ENCODE peak calls at places on chromosomes 16 and 17, in ten cellular contexts. D, H, S, I, P, Q, L, F, E and M are unnamed samples.

GRCh38 chr16:50861926-50862325 is 120.0 kb downstream of the CYLD start:
- DNase-seq in H (no peak), L (no peak), I (no peak), Q (peak; percentile 46), E (no peak), F (no peak), D (no peak), P (no peak), S (no peak), M (no peak)

GRCh38 chr17:44581868-44582267 is 24.6 kb downstream of the FZD2 start:
- DNase-seq in S (no peak), Q (peak; percentile 19), P (no peak), H (no peak), L (no peak), I (no peak), F (no peak), D (no peak), E (no peak), M (peak; percentile 34)

GRCh38 chr16:70647461-70648359 is 1.4 kb downstream of the IL34 start:
- DNase-seq in D (no peak), Q (no peak), E (no peak), F (no peak), S (no peak), P (no peak), H (no peak), L (no peak), I (no peak), M (no peak)

GRCh38 chr16:55242667-55243066 is 81.3 kb upstream of the IRX6 start:
- DNase-seq in H (no peak), I (no peak), Q (no peak), E (no peak), P (no peak), D (no peak), F (no peak), S (no peak), L (no peak), M (no peak)

GRCh38 chr17:27384261-27384701 is 72.0 kb upstream of the KSR1 start:
- DNase-seq in S (peak; percentile 89), E (no peak), I (no peak), H (peak; percentile 82), L (peak; percentile 24), F (no peak), Q (no peak), P (peak; percentile 63), D (no peak), M (peak; percentile 99)

GRCh38 chr16:86395477-86395876 is 114.8 kb upstream of the FOXF1 start:
- DNase-seq in Q (no peak), E (no peak), L (no peak), S (no peak), D (no peak), F (no peak), H (no peak), I (no peak), P (no peak), M (no peak)

GRCh38 chr17:77810536-77810935 is 148.0 kb upstream of the TNRC6C start:
- DNase-seq in Q (no peak), L (peak; percentile 26), E (no peak), H (peak; percentile 36), P (no peak), S (peak; percentile 88), F (no peak), I (no peak), D (peak; percentile 6), M (peak; percentile 52)

GRCh38 chr17:34252138-34252889 is 2.8 kb upstream of the CCL2 start:
- DNase-seq in D (peak; percentile 82), E (peak; percentile 7), H (peak; percentile 94), Q (no peak), L (peak; percentile 81), P (peak; percentile 75), F (no peak), I (no peak), S (peak; percentile 98), M (peak; percentile 98)

GRCh38 chr16:47787695-47788094 is 326.6 kb downstream of the PHKB start:
- DNase-seq in I (no peak), P (no peak), F (no peak), D (no peak), L (no peak), H (no peak), Q (no peak), S (no peak), E (no peak), M (no peak)

DNA sequence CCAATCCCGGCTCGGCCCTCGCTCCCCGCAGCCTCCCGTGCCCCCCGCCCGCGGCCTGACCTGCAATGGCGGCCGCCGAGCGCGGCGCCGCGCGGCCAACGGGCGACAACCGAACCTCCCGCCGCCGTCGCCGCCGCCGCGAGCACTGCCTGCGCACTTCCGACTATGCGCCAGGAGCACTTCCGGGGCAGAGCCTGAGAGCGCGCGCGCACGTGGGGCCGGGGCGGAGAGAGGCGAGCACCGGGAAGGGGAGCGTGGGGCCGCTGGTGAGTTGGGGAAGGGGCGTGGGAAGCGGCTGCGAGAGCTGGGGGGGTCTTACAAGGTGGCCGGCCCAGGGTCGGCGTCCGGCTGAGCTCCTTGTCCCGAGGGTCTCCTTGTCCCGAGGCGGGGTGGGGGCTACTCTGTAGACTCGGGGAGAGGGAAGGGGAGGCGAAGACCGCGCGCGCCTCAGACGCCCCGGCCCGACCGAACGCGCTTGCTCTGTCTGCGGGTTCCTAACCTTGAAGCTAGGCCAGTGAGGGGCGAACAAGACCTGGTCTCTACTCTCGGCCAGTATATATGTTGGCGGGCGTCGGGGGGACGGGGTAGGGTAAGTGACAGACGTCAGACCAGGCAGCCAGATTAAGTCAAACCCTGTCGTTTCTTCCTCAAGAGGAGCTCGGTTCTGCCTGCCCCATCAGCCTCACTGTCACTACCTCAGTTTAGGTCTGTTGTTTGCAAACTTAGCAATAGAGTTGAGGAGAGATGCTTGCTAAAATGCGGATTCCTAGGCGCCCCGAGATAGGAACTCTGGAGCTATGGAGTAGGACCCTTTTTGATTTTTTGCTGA is at the start of the genes CHTF8 and UTP4:
- DNase-seq in D (peak; percentile 97), E (no peak), I (peak; percentile 85), F (no peak), H (peak; percentile 75), S (peak; percentile 93), P (peak; percentile 87), L (peak; percentile 88), Q (peak; percentile 32), M (peak; percentile 74)
- TF ChIP-seq POLR2AphosphoS5 in D (peak; percentile 97), E (peak; percentile 60), I (peak; percentile 78), F (no peak), H (peak; percentile 88), S (peak; percentile 96), P (peak; percentile 99), L (peak; percentile 98), Q (peak; percentile 76), M (peak; percentile 73)

DNA sequence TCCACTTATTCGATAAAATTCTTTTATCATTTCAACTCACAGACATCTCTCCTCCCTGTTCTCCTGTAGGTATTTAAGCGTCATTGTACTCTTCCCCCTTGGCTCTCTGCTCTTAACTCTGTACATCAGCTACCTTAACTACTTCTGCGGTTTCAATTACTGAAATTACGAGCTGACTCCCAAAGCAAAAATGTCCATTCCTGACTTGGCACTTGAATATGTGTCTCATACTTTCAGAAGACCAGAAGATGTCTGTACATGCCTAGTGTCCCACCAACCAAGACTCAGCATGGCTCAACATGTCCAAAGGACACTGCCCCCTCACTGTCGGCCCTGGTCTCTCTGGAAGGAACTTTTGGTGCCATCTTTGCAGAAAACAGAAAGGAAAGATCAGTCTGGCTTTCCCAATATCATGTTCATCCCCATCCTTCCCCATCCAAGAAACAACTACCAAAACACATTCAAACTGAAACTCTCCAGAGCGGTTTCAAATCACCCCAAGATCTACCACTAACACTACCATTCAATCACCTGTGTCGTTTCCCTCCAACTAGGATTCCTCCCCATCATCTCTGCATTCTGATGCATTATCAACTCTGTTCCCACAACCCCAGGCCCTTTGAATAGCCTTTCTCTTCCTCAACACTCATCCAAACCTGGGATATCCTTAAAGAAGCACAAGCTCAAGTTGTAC is 74.9 kb downstream of the ZFHX3 start:
- DNase-seq in E (no peak), S (no peak), H (no peak), F (no peak), L (no peak), I (no peak), D (no peak), P (no peak), Q (no peak), M (no peak)
- TF ChIP-seq POLR2A in E (no peak), S (no peak), H (no peak), F (no peak), L (no peak), I (no peak), D (no peak), P (no peak), Q (no peak), M (no peak)

GRCh38 chr17:82333279-82334171 is at the start of gene SECTM1:
- DNase-seq in P (peak; percentile 60), I (no peak), F (no peak), Q (no peak), L (peak; percentile 70), H (peak; percentile 57), S (peak; percentile 88), D (peak; percentile 91), E (no peak), M (no peak)
- TF ChIP-seq POLR2AphosphoS5 in P (peak; percentile 9), I (no peak), F (no peak), Q (no peak), L (peak; percentile 49), H (peak; percentile 47), S (peak; percentile 74), D (peak; percentile 40), E (no peak), M (no peak)

GRCh38 chr16:88973415-88974050 is 3.5 kb downstream of the CBFA2T3 start:
- DNase-seq in I (no peak), P (no peak), S (no peak), H (no peak), L (no peak), F (no peak), E (no peak), Q (no peak), D (no peak), M (no peak)
- TF ChIP-seq POLR2A in I (no peak), P (no peak), S (no peak), H (no peak), L (no peak), F (no peak), E (no peak), Q (no peak), D (no peak), M (no peak)

DNA sequence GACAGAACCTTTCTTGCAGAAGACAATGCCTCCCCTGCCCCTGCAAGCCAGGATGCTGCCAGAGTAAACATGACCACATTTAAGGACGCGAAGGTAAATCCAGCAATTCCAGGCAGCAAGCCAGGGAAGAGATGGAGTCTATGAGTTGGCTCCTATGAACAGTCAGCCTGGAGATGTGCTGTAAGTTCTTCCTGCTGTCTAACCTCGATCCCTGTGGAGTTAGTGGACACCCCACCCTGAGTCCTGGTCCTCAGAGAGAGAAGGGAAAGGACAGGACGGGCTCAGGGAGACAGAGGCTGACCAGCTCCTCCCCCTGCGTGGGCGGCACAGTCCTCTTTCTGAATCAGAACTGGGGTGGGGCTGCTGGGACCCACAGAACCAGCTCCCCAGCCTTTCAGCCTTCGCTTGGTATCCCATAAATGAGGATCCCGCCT is 24.9 kb downstream of the CDC42EP4 start:
- DNase-seq in P (no peak), L (no peak), E (no peak), F (no peak), I (peak; percentile 40), D (no peak), S (no peak), Q (no peak), H (no peak), M (no peak)
- TF ChIP-seq POLR2AphosphoS5 in P (no peak), L (no peak), E (no peak), F (no peak), I (no peak), D (peak; percentile 14), S (no peak), Q (no peak), H (no peak), M (no peak)